ENCODE peak calls at places on chromosomes 11 and 22, in six cellular contexts. J, S, C, B, X and N are unnamed samples.
A peak's percentile ranks its signal among the peaks of the same experiment; 100 is the strongest.

GRCh38 chr22:26893034-26893710 is 235.8 kb downstream of the MIAT start:
- DNase-seq in J (no peak), S (no peak), C (no peak), B (no peak), X (no peak), N (no peak)

GRCh38 chr11:48167380-48167779 is 49.2 kb upstream of the OR4B1 start:
- DNase-seq in J (no peak), S (no peak), C (no peak), B (no peak), X (no peak), N (no peak)

GRCh38 chr11:133636686-133637085 is 104.4 kb upstream of the OPCML start:
- DNase-seq in J (no peak), S (no peak), C (no peak), B (no peak), X (no peak), N (peak; percentile 66)

GRCh38 chr11:9803685-9804413 is 140.0 kb downstream of the SWAP70 start:
- DNase-seq in J (no peak), S (no peak), C (no peak), B (no peak), X (no peak), N (no peak)

GRCh38 chr22:49535527-49536125 is 292.0 kb downstream of the BRD1 start:
- DNase-seq in J (no peak), S (no peak), C (no peak), B (no peak), X (no peak), N (no peak)

GRCh38 chr11:3736816-3737215 is 60.5 kb downstream of the NUP98 start:
- DNase-seq in J (no peak), S (no peak), C (no peak), B (no peak), X (no peak), N (no peak)

GRCh38 chr11:130023204-130023603 is 20.6 kb upstream of the PRDM10 start:
- DNase-seq in J (no peak), S (no peak), C (no peak), B (no peak), X (no peak), N (no peak)

GRCh38 chr11:22244986-22245592 is 52.2 kb downstream of the ANO5 start:
- DNase-seq in J (no peak), S (peak; percentile 7), C (peak; percentile 47), B (no peak), X (peak; percentile 47), N (peak; percentile 15)

GRCh38 chr11:68889948-68890446 is 13.6 kb downstream of the MRPL21 start:
- DNase-seq in J (no peak), S (peak; percentile 39), C (no peak), B (no peak), X (no peak), N (no peak)

GRCh38 chr22:36884314-36885158 is 23.7 kb downstream of the NCF4 start:
- DNase-seq in J (no peak), S (no peak), C (no peak), B (no peak), X (no peak), N (no peak)

GRCh38 chr22:11627436-11627797 is 3900.6 kb upstream of the OR11H1 start:
- DNase-seq in J (no peak), S (no peak), C (no peak), B (no peak), X (no peak), N (no peak)

GRCh38 chr11:63619967-63620366 is 5.7 kb upstream of the PLAAT3 start:
- DNase-seq in J (no peak), S (no peak), C (no peak), B (no peak), X (no peak), N (no peak)

GRCh38 chr11:44774131-44774530 is 47.4 kb downstream of the TSPAN18 start:
- DNase-seq in J (no peak), S (no peak), C (peak; percentile 17), B (no peak), X (no peak), N (peak; percentile 89)

GRCh38 chr11:2927851-2928604 is 1.2 kb downstream of the PHLDA2 start:
- DNase-seq in J (no peak), S (peak; percentile 39), C (no peak), B (no peak), X (no peak), N (no peak)

GRCh38 chr22:34620832-34621231 is 445.1 kb upstream of the ISX start:
- DNase-seq in J (no peak), S (no peak), C (no peak), B (no peak), X (no peak), N (no peak)

GRCh38 chr22:36398602-36399472 is 11.1 kb upstream of the MYH9 start:
- DNase-seq in J (no peak), S (no peak), C (no peak), B (no peak), X (no peak), N (no peak)

GRCh38 chr11:45817191-45817590 is 12.2 kb downstream of the SLC35C1 start:
- DNase-seq in J (no peak), S (no peak), C (no peak), B (no peak), X (no peak), N (no peak)

GRCh38 chr11:96156379-96156722 is 186.6 kb downstream of the MAML2 start:
- DNase-seq in J (no peak), S (no peak), C (no peak), B (no peak), X (no peak), N (no peak)

GRCh38 chr11:67022961-67023956 is at the start of gene SYT12:
- DNase-seq in J (no peak), S (no peak), C (no peak), B (peak; percentile 28), X (no peak), N (no peak)

GRCh38 chr11:1301220-1302000 is 8.0 kb downstream of the TOLLIP start:
- DNase-seq in J (no peak), S (no peak), C (peak; percentile 20), B (no peak), X (no peak), N (no peak)

GRCh38 chr22:44622147-44622427 is 79.9 kb upstream of the PRR5 start:
- DNase-seq in J (no peak), S (peak; percentile 24), C (no peak), B (peak; percentile 30), X (no peak), N (no peak)

GRCh38 chr11:19237813-19238212 is 2.9 kb downstream of the E2F8 start:
- DNase-seq in J (no peak), S (no peak), C (peak; percentile 66), B (no peak), X (no peak), N (no peak)

GRCh38 chr11:58222730-58223129 is 6.0 kb downstream of the OR10Q1 start:
- DNase-seq in J (no peak), S (no peak), C (no peak), B (no peak), X (peak; percentile 91), N (no peak)

GRCh38 chr11:68954970-68955958 is 25.5 kb downstream of the MRGPRD start:
- DNase-seq in J (no peak), S (peak; percentile 67), C (peak; percentile 51), B (no peak), X (no peak), N (no peak)

GRCh38 chr11:118012083-118012669 is 26.0 kb downstream of the IL10RA start:
- DNase-seq in J (no peak), S (peak; percentile 74), C (no peak), B (no peak), X (no peak), N (no peak)

GRCh38 chr11:34206598-34207300 is 101.3 kb downstream of the NAT10 start:
- DNase-seq in J (no peak), S (no peak), C (no peak), B (no peak), X (no peak), N (no peak)

GRCh38 chr11:72969894-72970335 is 155.7 kb downstream of the ATG16L2 start:
- DNase-seq in J (no peak), S (no peak), C (no peak), B (no peak), X (no peak), N (no peak)

GRCh38 chr11:61949169-61950034 is 749 bp upstream of the BEST1 start:
- DNase-seq in J (no peak), S (peak; percentile 95), C (no peak), B (peak; percentile 77), X (peak; percentile 77), N (peak; percentile 95)

GRCh38 chr22:32465661-32466060 is 1.4 kb upstream of the BPIFC start:
- DNase-seq in J (no peak), S (no peak), C (no peak), B (no peak), X (no peak), N (no peak)

GRCh38 chr11:30091728-30092127 is 74.9 kb upstream of the KCNA4 start:
- DNase-seq in J (no peak), S (no peak), C (no peak), B (no peak), X (no peak), N (no peak)

GRCh38 chr11:77040401-77040777 is 6.2 kb downstream of the B3GNT6 start:
- DNase-seq in J (no peak), S (no peak), C (no peak), B (no peak), X (no peak), N (no peak)

GRCh38 chr11:12705874-12706273 is 31.7 kb downstream of the TEAD1 start:
- DNase-seq in J (no peak), S (no peak), C (no peak), B (no peak), X (no peak), N (no peak)

GRCh38 chr11:86461892-86462291 is 87.2 kb downstream of the CCDC81 start:
- DNase-seq in J (no peak), S (no peak), C (no peak), B (no peak), X (no peak), N (no peak)

GRCh38 chr11:80362578-80362977 is 921.7 kb upstream of the TENM4 start:
- DNase-seq in J (no peak), S (no peak), C (no peak), B (no peak), X (no peak), N (no peak)